ENCODE peak calls at places on chromosomes 1 and 21, in five cellular contexts. Z is lower leg skin, T is HCT116, Q is heart left ventricle, U is adrenal gland. I is an unnamed sample.
A peak's percentile ranks its signal among the peaks of the same experiment; 100 is the strongest.

GRCh38 chr1:111596499-111596898 is 23.1 kb upstream of the RAP1A start:
- DNase-seq in T (no peak), Q (no peak), U (no peak), Z (no peak), I (no peak)

GRCh38 chr1:226063362-226064167 is 1.0 kb downstream of the H3-3A start:
- DNase-seq in U (peak; percentile 64), T (no peak), Q (peak; percentile 71), Z (peak; percentile 58), I (peak; percentile 67)

GRCh38 chr1:222288056-222288455 is 259.8 kb downstream of the HHIPL2 start:
- DNase-seq in Q (no peak), T (peak; percentile 21), U (no peak), Z (peak; percentile 25), I (no peak)

GRCh38 chr1:200771625-200772555 is 33.2 kb downstream of the CAMSAP2 start:
- DNase-seq in Q (no peak), T (peak; percentile 32), U (no peak), Z (no peak), I (no peak)

GRCh38 chr1:18282851-18283600 is 175.4 kb downstream of the IGSF21 start:
- DNase-seq in Q (peak; percentile 20), T (no peak), U (no peak), Z (no peak), I (no peak)

GRCh38 chr1:12047120-12047876 is 15.8 kb upstream of the TNFRSF8 start:
- DNase-seq in Z (no peak), Q (no peak), U (no peak), T (no peak), I (no peak)

GRCh38 chr1:175757381-175758015 is 14.1 kb upstream of the TNR start:
- DNase-seq in U (peak; percentile 34), T (peak; percentile 19), Z (no peak), Q (no peak), I (peak; percentile 51)

GRCh38 chr1:185969524-185969991 is 235.4 kb downstream of the HMCN1 start:
- DNase-seq in Q (no peak), Z (no peak), T (no peak), U (no peak), I (no peak)

GRCh38 chr1:76759950-76760349 is 107.3 kb upstream of the ST6GALNAC5 start:
- DNase-seq in U (no peak), Q (no peak), T (no peak), Z (no peak), I (no peak)

GRCh38 chr1:61053712-61054608 is 28.4 kb upstream of the NFIA start:
- DNase-seq in Z (no peak), U (peak; percentile 58), T (no peak), Q (peak; percentile 83), I (peak; percentile 89)

GRCh38 chr1:198387587-198387986 is 152.9 kb downstream of the ATP6V1G3 start:
- DNase-seq in Z (no peak), T (no peak), Q (no peak), U (no peak), I (no peak)

GRCh38 chr1:183881387-183882084 is 76.6 kb downstream of the RGL1 start:
- DNase-seq in T (no peak), U (peak; percentile 47), Z (no peak), Q (peak; percentile 74), I (no peak)

GRCh38 chr1:206501881-206502280 is 5.5 kb upstream of the RASSF5 start:
- DNase-seq in T (no peak), U (no peak), Z (no peak), Q (no peak), I (no peak)

GRCh38 chr1:1001631-1002300 is 1.9 kb upstream of the HES4 start:
- DNase-seq in T (peak; percentile 46), Q (peak; percentile 90), Z (no peak), U (peak; percentile 67), I (peak; percentile 80)

GRCh38 chr1:189150624-189151023 is 1327.0 kb downstream of the BRINP3 start:
- DNase-seq in T (no peak), Z (no peak), Q (no peak), U (no peak), I (no peak)

GRCh38 chr1:145858238-145858936 is 494 bp downstream of the PIAS3 start:
- DNase-seq in Z (peak; percentile 52), T (no peak), Q (no peak), U (peak; percentile 67), I (peak; percentile 47)

GRCh38 chr1:68317543-68317942 is 85.2 kb upstream of the WLS start:
- DNase-seq in Z (no peak), T (no peak), Q (no peak), U (no peak), I (no peak)

GRCh38 chr1:68112835-68113243 is 62.4 kb upstream of the DIRAS3 start:
- DNase-seq in T (peak; percentile 54), Z (no peak), Q (no peak), U (no peak), I (no peak)

GRCh38 chr1:155379180-155379876 is 58.6 kb downstream of the RUSC1 start:
- DNase-seq in U (no peak), Z (no peak), T (no peak), Q (no peak), I (peak; percentile 7)

GRCh38 chr21:32521736-32522360 is 63.5 kb downstream of the TCP10L start:
- DNase-seq in U (no peak), Q (no peak), Z (no peak), T (no peak), I (no peak)

GRCh38 chr1:198669023-198669698 is 30.3 kb downstream of the PTPRC start:
- DNase-seq in Q (no peak), T (peak; percentile 37), Z (no peak), U (no peak), I (peak; percentile 36)

GRCh38 chr1:160709715-160710114 is 1.9 kb downstream of the CD48 start:
- DNase-seq in Z (no peak), Q (no peak), U (no peak), T (no peak), I (no peak)

GRCh38 chr1:160705176-160705745 is 6.4 kb downstream of the CD48 start:
- DNase-seq in Z (no peak), U (no peak), T (no peak), Q (no peak), I (no peak)

GRCh38 chr1:160708118-160708517 is 3.5 kb downstream of the CD48 start:
- DNase-seq in U (no peak), T (no peak), Z (no peak), Q (no peak), I (no peak)

GRCh38 chr1:160708821-160709220 is 2.8 kb downstream of the CD48 start:
- DNase-seq in U (no peak), Q (no peak), T (no peak), Z (no peak), I (no peak)

DNA sequence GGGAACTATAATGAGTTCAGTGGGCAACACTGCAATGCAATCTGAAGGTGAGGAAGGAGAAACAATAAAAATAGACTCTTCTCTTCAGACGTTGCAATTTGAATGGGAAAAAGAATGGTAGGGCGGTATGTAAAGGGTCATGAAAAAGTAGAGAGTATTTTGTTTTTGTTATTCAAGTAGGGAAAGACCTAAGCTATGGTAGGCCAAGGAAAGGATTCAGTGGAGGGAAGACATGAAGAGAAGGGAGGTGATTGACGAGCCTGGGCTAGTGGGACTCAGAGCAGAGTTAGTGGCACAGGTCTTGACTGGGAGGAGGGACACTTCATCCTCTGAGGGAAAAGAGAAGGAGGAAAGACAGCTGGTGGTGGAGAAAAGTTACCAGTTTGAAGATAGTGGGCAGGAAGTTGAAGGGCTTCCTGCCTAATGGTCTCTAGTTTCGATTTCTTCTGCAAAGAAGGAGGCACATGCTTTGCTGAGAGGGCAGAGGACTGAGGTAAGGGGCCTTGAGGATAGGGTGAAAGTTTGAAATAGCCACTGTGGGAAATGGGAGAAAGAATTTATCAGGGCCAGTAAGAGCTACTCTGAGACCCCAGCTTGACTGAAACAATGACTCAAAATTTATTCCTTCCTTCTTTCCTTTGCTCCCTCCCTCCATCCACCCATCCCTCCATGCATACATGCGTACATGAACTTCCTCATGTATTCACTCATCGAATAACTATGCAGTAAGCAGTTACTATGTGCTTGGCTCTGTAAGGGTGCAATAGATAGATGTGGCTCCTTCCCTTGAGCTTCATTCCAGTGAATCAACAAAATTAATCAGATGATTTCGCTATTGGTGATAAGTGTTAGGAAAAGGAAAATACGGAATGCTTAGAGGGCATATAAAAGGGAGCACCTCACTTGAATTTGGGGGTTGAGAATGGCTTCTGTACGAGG is 4.2 kb downstream of the CD48 start:
- DNase-seq in U (no peak), Z (no peak), Q (no peak), T (no peak), I (no peak)
- TF ChIP-seq POLR2A in U (no peak), Z (no peak), Q (no peak), T (no peak), I (no peak)

GRCh38 chr1:246724001-246724724 is at the start of gene SCCPDH:
- DNase-seq in U (peak; percentile 78), Z (peak; percentile 29), T (no peak), Q (peak; percentile 86), I (peak; percentile 83)
- TF ChIP-seq POLR2A in U (peak; percentile 66), Z (no peak), T (no peak), Q (no peak), I (peak; percentile 67)

GRCh38 chr1:110267260-110267659 is 57.1 kb downstream of the KCNC4 start:
- DNase-seq in Z (no peak), T (no peak), U (no peak), Q (no peak), I (no peak)

DNA sequence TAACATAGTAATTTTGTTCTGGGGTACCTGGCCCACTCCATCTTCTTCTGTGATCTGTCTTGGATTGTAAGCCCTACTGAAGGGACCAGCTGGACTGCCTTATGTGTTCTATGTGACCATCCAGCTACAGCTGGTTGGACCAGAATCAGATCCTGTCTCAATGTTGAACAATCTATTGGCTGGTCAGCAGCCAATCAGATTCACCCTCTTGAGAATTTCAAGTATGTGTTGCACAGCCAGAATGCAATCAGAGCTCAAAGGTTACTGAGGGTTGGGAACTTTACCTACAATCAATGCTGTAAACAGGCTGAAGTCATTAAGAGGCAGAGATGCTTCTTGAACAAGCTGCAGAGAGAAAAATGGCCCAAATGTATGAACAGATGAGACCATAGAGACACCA is 61.9 kb downstream of the KCNC4 start:
- DNase-seq in U (no peak), Q (no peak), T (no peak), Z (no peak), I (no peak)
- TF ChIP-seq POLR2A in U (no peak), Q (no peak), T (no peak), Z (no peak), I (no peak)

GRCh38 chr1:101153692-101154091 is 83.1 kb upstream of the S1PR1 start:
- DNase-seq in T (no peak), Q (no peak), Z (no peak), U (no peak), I (no peak)

GRCh38 chr1:101150676-101151075 is 86.1 kb upstream of the S1PR1 start:
- DNase-seq in Z (no peak), U (no peak), Q (no peak), T (no peak), I (no peak)

GRCh38 chr1:101148987-101149386 is 87.8 kb upstream of the S1PR1 start:
- DNase-seq in U (no peak), T (no peak), Z (no peak), Q (no peak), I (no peak)

GRCh38 chr1:101150266-101150665 is 86.6 kb upstream of the S1PR1 start:
- DNase-seq in Q (no peak), T (no peak), Z (no peak), U (no peak), I (no peak)

GRCh38 chr1:101152633-101153032 is 84.2 kb upstream of the S1PR1 start:
- DNase-seq in Q (no peak), U (no peak), Z (no peak), T (no peak), I (no peak)
- TF ChIP-seq POLR2A in Q (no peak), U (no peak), Z (no peak), T (no peak), I (no peak)

I was measured in erythroblast.